ENCODE peak calls at places on chromosome 9, in seven cellular contexts. One of them, this sample, is unnamed. For H3K4me1, the result is how much of the 10 kb centered on the place peaks cover.

GRCh38 chr9:135617991-135618411 is 21.3 kb downstream of the GLT6D1 start:
- DNase-seq in IMR-90: no peak
- DNase-seq in left ventricle myocardium inferior: no peak
- DNase-seq in adipocyte: no peak
- DNase-seq in DND-41: no peak
- DNase-seq in ascending aorta: no peak
- DNase-seq in Peyer's patch: no peak
- DNase-seq in this sample: no peak

GRCh38 chr9:14687042-14687719 is 6.1 kb downstream of the ZDHHC21 start:
- DNase-seq in IMR-90: peak
- DNase-seq in left ventricle myocardium inferior: no peak
- DNase-seq in adipocyte: peak
- DNase-seq in DND-41: no peak
- DNase-seq in ascending aorta: no peak
- DNase-seq in Peyer's patch: no peak
- DNase-seq in this sample: peak

GRCh38 chr9:114925039-114925438 is 5.4 kb downstream of the TNFSF8 start:
- DNase-seq in IMR-90: no peak
- DNase-seq in left ventricle myocardium inferior: no peak
- DNase-seq in adipocyte: no peak
- DNase-seq in DND-41: no peak
- DNase-seq in ascending aorta: no peak
- DNase-seq in Peyer's patch: no peak
- DNase-seq in this sample: no peak

GRCh38 chr9:136242908-136243525 is 2.6 kb downstream of the QSOX2 start:
- DNase-seq in IMR-90: no peak
- DNase-seq in left ventricle myocardium inferior: no peak
- DNase-seq in adipocyte: no peak
- DNase-seq in DND-41: no peak
- DNase-seq in ascending aorta: no peak
- DNase-seq in Peyer's patch: no peak
- DNase-seq in this sample: no peak

GRCh38 chr9:36423196-36423595 is 23.1 kb upstream of the RNF38 start:
- DNase-seq in IMR-90: no peak
- DNase-seq in left ventricle myocardium inferior: no peak
- DNase-seq in adipocyte: no peak
- DNase-seq in DND-41: no peak
- DNase-seq in ascending aorta: no peak
- DNase-seq in Peyer's patch: no peak
- DNase-seq in this sample: no peak

GRCh38 chr9:134407123-134407779 is 81.0 kb downstream of the RXRA start:
- DNase-seq in IMR-90: peak
- DNase-seq in left ventricle myocardium inferior: peak
- DNase-seq in adipocyte: peak
- DNase-seq in DND-41: peak
- DNase-seq in ascending aorta: peak
- DNase-seq in Peyer's patch: peak
- DNase-seq in this sample: peak

GRCh38 chr9:129777769-129778130 is 24.9 kb upstream of the PTGES start:
- DNase-seq in IMR-90: no peak
- DNase-seq in left ventricle myocardium inferior: no peak
- DNase-seq in adipocyte: no peak
- DNase-seq in DND-41: peak
- DNase-seq in ascending aorta: no peak
- DNase-seq in Peyer's patch: no peak
- DNase-seq in this sample: no peak

GRCh38 chr9:32603914-32604852 is 31.2 kb upstream of the NDUFB6 start:
- DNase-seq in IMR-90: no peak
- DNase-seq in left ventricle myocardium inferior: no peak
- DNase-seq in adipocyte: no peak
- DNase-seq in DND-41: no peak
- DNase-seq in ascending aorta: no peak
- DNase-seq in Peyer's patch: no peak
- DNase-seq in this sample: no peak

GRCh38 chr9:33921967-33922895 is 105.3 kb downstream of the UBE2R2 start:
- DNase-seq in IMR-90: no peak
- DNase-seq in left ventricle myocardium inferior: no peak
- DNase-seq in adipocyte: peak
- DNase-seq in DND-41: peak
- DNase-seq in ascending aorta: no peak
- DNase-seq in Peyer's patch: no peak
- DNase-seq in this sample: peak

GRCh38 chr9:12862596-12862995 is 87.8 kb downstream of the LURAP1L start:
- DNase-seq in IMR-90: no peak
- DNase-seq in left ventricle myocardium inferior: no peak
- DNase-seq in adipocyte: peak
- DNase-seq in DND-41: no peak
- DNase-seq in ascending aorta: no peak
- DNase-seq in Peyer's patch: no peak
- DNase-seq in this sample: no peak

GRCh38 chr9:98144076-98144475 is 25.1 kb upstream of the TRIM14 start:
- DNase-seq in IMR-90: no peak
- DNase-seq in left ventricle myocardium inferior: no peak
- DNase-seq in adipocyte: no peak
- DNase-seq in DND-41: no peak
- DNase-seq in ascending aorta: no peak
- DNase-seq in Peyer's patch: peak
- DNase-seq in this sample: no peak

GRCh38 chr9:128770286-128770685 is 1.4 kb downstream of the ZER1 start:
- DNase-seq in IMR-90: no peak
- DNase-seq in left ventricle myocardium inferior: no peak
- DNase-seq in adipocyte: no peak
- DNase-seq in DND-41: no peak
- DNase-seq in ascending aorta: no peak
- DNase-seq in Peyer's patch: no peak
- DNase-seq in this sample: no peak

GRCh38 chr9:111974092-111974681 is 77.6 kb downstream of the UGCG start:
- DNase-seq in IMR-90: peak
- DNase-seq in left ventricle myocardium inferior: no peak
- DNase-seq in adipocyte: no peak
- DNase-seq in DND-41: no peak
- DNase-seq in ascending aorta: peak
- DNase-seq in Peyer's patch: no peak
- DNase-seq in this sample: no peak

GRCh38 chr9:100583019-100583802 is 5.3 kb downstream of the CAVIN4 start:
- DNase-seq in IMR-90: no peak
- DNase-seq in left ventricle myocardium inferior: no peak
- DNase-seq in adipocyte: no peak
- DNase-seq in DND-41: no peak
- DNase-seq in ascending aorta: no peak
- DNase-seq in Peyer's patch: no peak
- DNase-seq in this sample: no peak

GRCh38 chr9:26261503-26262330 is 583.5 kb upstream of the TUSC1 start:
- DNase-seq in IMR-90: peak
- DNase-seq in left ventricle myocardium inferior: no peak
- DNase-seq in adipocyte: peak
- DNase-seq in DND-41: no peak
- DNase-seq in ascending aorta: no peak
- DNase-seq in Peyer's patch: no peak
- DNase-seq in this sample: no peak

GRCh38 chr9:32413424-32413823 is 29.0 kb downstream of the ACO1 start:
- DNase-seq in IMR-90: no peak
- DNase-seq in left ventricle myocardium inferior: no peak
- DNase-seq in adipocyte: peak
- DNase-seq in DND-41: no peak
- DNase-seq in ascending aorta: no peak
- DNase-seq in Peyer's patch: no peak
- DNase-seq in this sample: no peak

GRCh38 chr9:34996905-34997279 is 7.3 kb downstream of the DNAJB5 start:
- DNase-seq in IMR-90: no peak
- DNase-seq in left ventricle myocardium inferior: no peak
- DNase-seq in adipocyte: no peak
- DNase-seq in DND-41: no peak
- DNase-seq in ascending aorta: no peak
- DNase-seq in Peyer's patch: peak
- DNase-seq in this sample: no peak

GRCh38 chr9:121317737-121318630 is 50.0 kb downstream of the GSN start:
- DNase-seq in IMR-90: no peak
- DNase-seq in left ventricle myocardium inferior: peak
- DNase-seq in adipocyte: no peak
- DNase-seq in DND-41: no peak
- DNase-seq in ascending aorta: peak
- DNase-seq in Peyer's patch: peak
- DNase-seq in this sample: peak

DNA sequence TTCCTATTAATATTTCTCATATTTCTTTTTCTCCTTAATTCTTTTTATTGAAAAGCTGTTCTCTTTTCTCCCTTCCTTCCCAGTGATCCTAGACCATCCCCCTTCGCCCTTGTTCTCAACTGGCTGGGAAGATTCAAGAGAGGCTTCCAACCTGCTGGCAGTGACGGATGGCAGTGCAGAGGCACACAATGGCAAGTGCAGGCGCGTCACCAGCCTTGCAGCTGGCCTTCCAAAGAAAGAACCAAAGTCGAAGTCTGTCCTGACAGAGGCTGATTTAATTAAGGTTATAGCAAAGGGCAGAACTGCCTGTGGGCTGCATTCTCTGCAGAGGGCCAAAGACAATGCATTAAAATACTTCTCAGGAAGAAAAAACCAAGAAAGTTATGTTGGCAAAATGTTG is 7.4 kb downstream of the CEMIP2 start:
- DNase-seq in IMR-90: no peak
- DNase-seq in left ventricle myocardium inferior: no peak
- DNase-seq in adipocyte: no peak
- DNase-seq in DND-41: no peak
- DNase-seq in ascending aorta: no peak
- DNase-seq in Peyer's patch: peak
- DNase-seq in this sample: no peak
- H3K4me1 ChIP-seq in IMR-90: under half
- H3K4me1 ChIP-seq in left ventricle myocardium inferior: under half
- H3K4me1 ChIP-seq in adipocyte: half or more
- H3K4me1 ChIP-seq in DND-41: under half
- H3K4me1 ChIP-seq in ascending aorta: under half
- H3K4me1 ChIP-seq in Peyer's patch: under half
- H3K4me1 ChIP-seq in this sample: under half

DNA sequence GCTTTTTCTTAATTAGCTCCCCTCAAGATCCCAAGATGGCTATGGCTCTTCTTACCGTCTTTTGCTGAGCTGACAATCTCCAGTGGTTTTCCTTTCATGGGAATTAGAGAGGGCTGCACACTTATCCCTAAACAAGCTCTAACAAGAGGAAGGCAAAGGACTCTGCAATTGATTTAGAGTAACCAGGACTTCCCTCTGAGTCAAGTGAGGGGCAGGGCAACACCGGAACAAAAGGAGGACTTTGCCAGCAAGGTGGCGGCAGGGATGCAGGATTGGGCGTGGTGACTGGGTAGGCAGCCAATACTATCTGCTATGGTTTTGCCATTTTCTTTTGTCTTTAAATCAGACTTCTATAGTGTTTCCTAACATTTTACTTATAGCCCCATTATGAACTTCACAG is 9.8 kb downstream of the SLC44A1 start:
- DNase-seq in IMR-90: no peak
- DNase-seq in left ventricle myocardium inferior: no peak
- DNase-seq in adipocyte: no peak
- DNase-seq in DND-41: no peak
- DNase-seq in ascending aorta: no peak
- DNase-seq in Peyer's patch: peak
- DNase-seq in this sample: no peak
- H3K4me1 ChIP-seq in IMR-90: under half
- H3K4me1 ChIP-seq in left ventricle myocardium inferior: under half
- H3K4me1 ChIP-seq in adipocyte: under half
- H3K4me1 ChIP-seq in DND-41: under half
- H3K4me1 ChIP-seq in ascending aorta: under half
- H3K4me1 ChIP-seq in Peyer's patch: under half
- H3K4me1 ChIP-seq in this sample: under half

DNA sequence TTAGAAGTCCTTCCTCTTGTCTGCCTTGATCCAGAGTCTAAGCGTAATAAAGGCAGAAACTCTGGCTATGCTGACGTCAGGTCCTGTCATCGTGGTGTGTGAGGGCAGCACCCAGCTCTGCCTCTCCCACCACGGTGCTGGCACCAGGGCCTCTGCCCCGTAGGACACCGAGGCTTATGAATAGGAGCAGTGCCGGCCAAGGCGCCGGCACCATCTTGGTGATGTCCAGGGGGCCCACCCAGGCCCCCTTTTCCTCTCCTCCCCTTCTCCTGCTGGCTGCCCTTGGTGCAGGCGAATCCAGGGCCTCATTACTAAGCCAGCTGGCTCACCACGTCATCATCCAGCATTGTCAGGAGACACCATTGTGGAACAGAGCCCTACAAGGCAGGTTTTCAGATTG is 252.3 kb downstream of the FANCC start:
- DNase-seq in IMR-90: no peak
- DNase-seq in left ventricle myocardium inferior: no peak
- DNase-seq in adipocyte: no peak
- DNase-seq in DND-41: no peak
- DNase-seq in ascending aorta: peak
- DNase-seq in Peyer's patch: peak
- DNase-seq in this sample: no peak
- H3K4me1 ChIP-seq in IMR-90: under half
- H3K4me1 ChIP-seq in left ventricle myocardium inferior: half or more
- H3K4me1 ChIP-seq in adipocyte: under half
- H3K4me1 ChIP-seq in DND-41: under half
- H3K4me1 ChIP-seq in ascending aorta: half or more
- H3K4me1 ChIP-seq in Peyer's patch: under half
- H3K4me1 ChIP-seq in this sample: under half

DNA sequence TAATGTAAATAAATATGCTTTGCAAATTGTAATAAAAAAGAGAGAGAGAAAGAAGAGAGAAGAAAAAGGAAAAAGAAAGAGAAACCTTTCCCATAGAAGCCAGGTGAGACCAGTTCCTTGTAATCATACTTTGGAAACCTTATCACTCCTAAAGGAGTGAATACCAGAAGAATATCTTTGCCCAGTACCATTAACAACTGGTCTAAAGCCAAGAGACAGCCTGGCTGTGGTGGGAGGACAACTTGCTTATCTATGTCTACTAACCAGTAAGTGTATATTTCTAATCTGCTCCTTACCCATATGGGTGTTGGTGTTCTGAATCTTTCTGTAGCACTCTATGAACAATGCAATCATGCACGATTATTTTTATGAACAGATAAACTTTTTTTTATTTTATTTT is 10.5 kb upstream of the TXN start:
- DNase-seq in IMR-90: no peak
- DNase-seq in left ventricle myocardium inferior: no peak
- DNase-seq in adipocyte: no peak
- DNase-seq in DND-41: no peak
- DNase-seq in ascending aorta: no peak
- DNase-seq in Peyer's patch: no peak
- DNase-seq in this sample: no peak
- H3K4me1 ChIP-seq in IMR-90: under half
- H3K4me1 ChIP-seq in left ventricle myocardium inferior: under half
- H3K4me1 ChIP-seq in adipocyte: under half
- H3K4me1 ChIP-seq in DND-41: under half
- H3K4me1 ChIP-seq in ascending aorta: under half
- H3K4me1 ChIP-seq in Peyer's patch: under half
- H3K4me1 ChIP-seq in this sample: under half

GRCh38 chr9:124859803-124860581 is 1.8 kb downstream of the RPL35 start:
- DNase-seq in IMR-90: no peak
- DNase-seq in left ventricle myocardium inferior: no peak
- DNase-seq in adipocyte: no peak
- DNase-seq in DND-41: no peak
- DNase-seq in ascending aorta: no peak
- DNase-seq in Peyer's patch: no peak
- DNase-seq in this sample: no peak
- H3K4me1 ChIP-seq in IMR-90: under half
- H3K4me1 ChIP-seq in left ventricle myocardium inferior: half or more
- H3K4me1 ChIP-seq in adipocyte: under half
- H3K4me1 ChIP-seq in DND-41: under half
- H3K4me1 ChIP-seq in ascending aorta: under half
- H3K4me1 ChIP-seq in Peyer's patch: under half
- H3K4me1 ChIP-seq in this sample: under half

GRCh38 chr9:131698715-131699053 is 41.2 kb downstream of the RAPGEF1 start:
- DNase-seq in IMR-90: no peak
- DNase-seq in left ventricle myocardium inferior: no peak
- DNase-seq in adipocyte: no peak
- DNase-seq in DND-41: no peak
- DNase-seq in ascending aorta: no peak
- DNase-seq in Peyer's patch: no peak
- DNase-seq in this sample: no peak
- H3K4me1 ChIP-seq in IMR-90: under half
- H3K4me1 ChIP-seq in left ventricle myocardium inferior: half or more
- H3K4me1 ChIP-seq in adipocyte: under half
- H3K4me1 ChIP-seq in DND-41: under half
- H3K4me1 ChIP-seq in ascending aorta: under half
- H3K4me1 ChIP-seq in Peyer's patch: under half
- H3K4me1 ChIP-seq in this sample: under half